ENCODE peak calls at places on chromosomes 7 and 10, in five cellular contexts. One of them, this sample, is unnamed.

GRCh38 chr10:46558411-46559185 is 2.1 kb upstream of the GPRIN2 start:
- DNase-seq in CD4-positive, alpha-beta T cell: no peak
- DNase-seq in lower lobe of right lung: peak
- DNase-seq in prostate gland: peak
- DNase-seq in heart left ventricle: no peak
- DNase-seq in this sample: no peak

GRCh38 chr7:151271699-151272355 is 23.3 kb upstream of the SMARCD3 start:
- DNase-seq in heart left ventricle: no peak
- DNase-seq in prostate gland: peak
- DNase-seq in CD4-positive, alpha-beta T cell: no peak
- DNase-seq in lower lobe of right lung: peak
- DNase-seq in this sample: peak

GRCh38 chr10:93086289-93086688 is 12.6 kb downstream of the CYP26A1 start:
- DNase-seq in CD4-positive, alpha-beta T cell: no peak
- DNase-seq in prostate gland: no peak
- DNase-seq in heart left ventricle: no peak
- DNase-seq in lower lobe of right lung: no peak
- DNase-seq in this sample: no peak

GRCh38 chr7:101960323-101960722 is 142.9 kb downstream of the CUX1 start:
- DNase-seq in lower lobe of right lung: no peak
- DNase-seq in CD4-positive, alpha-beta T cell: no peak
- DNase-seq in prostate gland: no peak
- DNase-seq in heart left ventricle: no peak
- DNase-seq in this sample: no peak

GRCh38 chr7:149662591-149663095 is 110.7 kb downstream of the ZNF467 start:
- DNase-seq in prostate gland: peak
- DNase-seq in CD4-positive, alpha-beta T cell: peak
- DNase-seq in heart left ventricle: peak
- DNase-seq in lower lobe of right lung: peak
- DNase-seq in this sample: peak

GRCh38 chr7:66188645-66189044 is 16.5 kb upstream of the TPST1 start:
- DNase-seq in heart left ventricle: no peak
- DNase-seq in prostate gland: no peak
- DNase-seq in lower lobe of right lung: no peak
- DNase-seq in CD4-positive, alpha-beta T cell: no peak
- DNase-seq in this sample: no peak

GRCh38 chr7:16644987-16645592 is 464 bp downstream of the ANKMY2 start:
- DNase-seq in CD4-positive, alpha-beta T cell: peak
- DNase-seq in prostate gland: peak
- DNase-seq in lower lobe of right lung: peak
- DNase-seq in heart left ventricle: peak
- DNase-seq in this sample: peak

GRCh38 chr7:53500076-53500475 is 464.6 kb downstream of the POM121L12 start:
- DNase-seq in CD4-positive, alpha-beta T cell: no peak
- DNase-seq in lower lobe of right lung: no peak
- DNase-seq in heart left ventricle: no peak
- DNase-seq in prostate gland: no peak
- DNase-seq in this sample: no peak

GRCh38 chr10:122829454-122829853 is 16.2 kb downstream of the CUZD1 start:
- DNase-seq in heart left ventricle: no peak
- DNase-seq in lower lobe of right lung: no peak
- DNase-seq in prostate gland: no peak
- DNase-seq in CD4-positive, alpha-beta T cell: no peak
- DNase-seq in this sample: no peak

GRCh38 chr7:16669581-16669980 is 23.6 kb downstream of the BZW2 start:
- DNase-seq in prostate gland: no peak
- DNase-seq in heart left ventricle: no peak
- DNase-seq in lower lobe of right lung: no peak
- DNase-seq in CD4-positive, alpha-beta T cell: no peak
- DNase-seq in this sample: no peak

GRCh38 chr10:102408728-102409603 is 9.6 kb downstream of the PSD start:
- DNase-seq in CD4-positive, alpha-beta T cell: peak
- DNase-seq in lower lobe of right lung: peak
- DNase-seq in prostate gland: no peak
- DNase-seq in heart left ventricle: no peak
- DNase-seq in this sample: peak

GRCh38 chr10:66564341-66564740 is 361.5 kb upstream of the LRRTM3 start:
- DNase-seq in prostate gland: no peak
- DNase-seq in CD4-positive, alpha-beta T cell: no peak
- DNase-seq in lower lobe of right lung: no peak
- DNase-seq in heart left ventricle: no peak
- DNase-seq in this sample: no peak

GRCh38 chr10:68171539-68172080 is 60.3 kb downstream of the ATOH7 start:
- DNase-seq in lower lobe of right lung: no peak
- DNase-seq in CD4-positive, alpha-beta T cell: no peak
- DNase-seq in heart left ventricle: no peak
- DNase-seq in prostate gland: no peak
- DNase-seq in this sample: no peak

GRCh38 chr10:113626809-113627370 is 37.0 kb downstream of the NRAP start:
- DNase-seq in heart left ventricle: peak
- DNase-seq in prostate gland: no peak
- DNase-seq in CD4-positive, alpha-beta T cell: no peak
- DNase-seq in lower lobe of right lung: no peak
- DNase-seq in this sample: no peak

GRCh38 chr7:101164071-101164840 is 1.1 kb downstream of the VGF start:
- DNase-seq in lower lobe of right lung: no peak
- DNase-seq in CD4-positive, alpha-beta T cell: no peak
- DNase-seq in prostate gland: no peak
- DNase-seq in heart left ventricle: no peak
- DNase-seq in this sample: no peak

GRCh38 chr7:157211710-157212109 is 73.0 kb downstream of the UBE3C start:
- DNase-seq in CD4-positive, alpha-beta T cell: no peak
- DNase-seq in heart left ventricle: no peak
- DNase-seq in lower lobe of right lung: no peak
- DNase-seq in prostate gland: no peak
- DNase-seq in this sample: no peak

GRCh38 chr7:22354462-22354861 is 2.5 kb downstream of the RAPGEF5 start:
- DNase-seq in prostate gland: no peak
- DNase-seq in CD4-positive, alpha-beta T cell: no peak
- DNase-seq in heart left ventricle: no peak
- DNase-seq in lower lobe of right lung: no peak
- DNase-seq in this sample: no peak

GRCh38 chr10:121595806-121596667 is 2.2 kb downstream of the FGFR2 start:
- DNase-seq in lower lobe of right lung: no peak
- DNase-seq in prostate gland: peak
- DNase-seq in heart left ventricle: no peak
- DNase-seq in CD4-positive, alpha-beta T cell: no peak
- DNase-seq in this sample: peak

GRCh38 chr10:61456095-61456789 is 3.1 kb upstream of the TMEM26 start:
- DNase-seq in prostate gland: no peak
- DNase-seq in heart left ventricle: no peak
- DNase-seq in lower lobe of right lung: no peak
- DNase-seq in CD4-positive, alpha-beta T cell: no peak
- DNase-seq in this sample: no peak

GRCh38 chr10:114550756-114551290 is 107.3 kb downstream of the ABLIM1 start:
- DNase-seq in prostate gland: no peak
- DNase-seq in CD4-positive, alpha-beta T cell: no peak
- DNase-seq in lower lobe of right lung: no peak
- DNase-seq in heart left ventricle: no peak
- DNase-seq in this sample: no peak

GRCh38 chr7:51847461-51848134 is 531.0 kb upstream of the COBL start:
- DNase-seq in prostate gland: no peak
- DNase-seq in heart left ventricle: no peak
- DNase-seq in CD4-positive, alpha-beta T cell: no peak
- DNase-seq in lower lobe of right lung: no peak
- DNase-seq in this sample: no peak

GRCh38 chr10:73439605-73440298 is 6.4 kb upstream of the MSS51 start:
- DNase-seq in heart left ventricle: no peak
- DNase-seq in lower lobe of right lung: no peak
- DNase-seq in prostate gland: no peak
- DNase-seq in CD4-positive, alpha-beta T cell: no peak
- DNase-seq in this sample: no peak

GRCh38 chr10:6202684-6203330 is at the start of gene PFKFB3:
- DNase-seq in lower lobe of right lung: peak
- DNase-seq in prostate gland: peak
- DNase-seq in CD4-positive, alpha-beta T cell: peak
- DNase-seq in heart left ventricle: peak
- DNase-seq in this sample: peak

GRCh38 chr10:126798649-126799048 is 106.6 kb upstream of the DOCK1 start:
- DNase-seq in CD4-positive, alpha-beta T cell: no peak
- DNase-seq in heart left ventricle: no peak
- DNase-seq in lower lobe of right lung: no peak
- DNase-seq in prostate gland: no peak
- DNase-seq in this sample: no peak

GRCh38 chr7:143360788-143361551 is 1.5 kb downstream of the FAM131B start:
- DNase-seq in prostate gland: no peak
- DNase-seq in lower lobe of right lung: no peak
- DNase-seq in CD4-positive, alpha-beta T cell: no peak
- DNase-seq in heart left ventricle: no peak
- DNase-seq in this sample: no peak

GRCh38 chr7:83173664-83174063 is 11.0 kb upstream of the PCLO start:
- DNase-seq in heart left ventricle: no peak
- DNase-seq in lower lobe of right lung: no peak
- DNase-seq in CD4-positive, alpha-beta T cell: no peak
- DNase-seq in prostate gland: no peak
- DNase-seq in this sample: no peak
- H3K27ac ChIP-seq in heart left ventricle: no peak
- H3K27ac ChIP-seq in lower lobe of right lung: no peak
- H3K27ac ChIP-seq in CD4-positive, alpha-beta T cell: no peak
- H3K27ac ChIP-seq in prostate gland: no peak
- H3K27ac ChIP-seq in this sample: no peak

DNA sequence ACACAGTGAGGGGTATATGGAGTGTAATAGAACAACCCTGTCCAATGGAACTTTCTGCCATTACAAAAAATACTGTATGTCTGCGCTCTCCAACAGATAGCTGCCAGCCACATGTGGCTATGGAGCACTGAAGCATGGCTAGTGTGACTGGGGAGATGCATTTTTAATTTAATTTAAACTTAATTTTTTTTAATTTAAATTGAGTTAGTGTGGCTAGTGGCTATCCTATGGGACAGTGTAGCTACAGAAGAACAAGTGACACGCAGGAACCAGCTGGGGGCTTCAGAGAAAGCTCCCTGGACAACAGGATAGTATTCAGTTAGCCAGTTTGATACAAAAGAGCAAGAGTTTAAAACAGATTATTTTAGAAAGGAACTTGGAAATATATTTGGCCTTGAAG is 408.0 kb downstream of the THSD7A start:
- DNase-seq in prostate gland: no peak
- DNase-seq in lower lobe of right lung: no peak
- DNase-seq in CD4-positive, alpha-beta T cell: no peak
- DNase-seq in heart left ventricle: no peak
- DNase-seq in this sample: no peak
- H3K27ac ChIP-seq in prostate gland: no peak
- H3K27ac ChIP-seq in lower lobe of right lung: no peak
- H3K27ac ChIP-seq in CD4-positive, alpha-beta T cell: no peak
- H3K27ac ChIP-seq in heart left ventricle: no peak
- H3K27ac ChIP-seq in this sample: no peak

GRCh38 chr10:70576803-70577517 is 25.6 kb downstream of the PRF1 start:
- DNase-seq in lower lobe of right lung: no peak
- DNase-seq in prostate gland: no peak
- DNase-seq in CD4-positive, alpha-beta T cell: no peak
- DNase-seq in heart left ventricle: no peak
- DNase-seq in this sample: no peak
- H3K27ac ChIP-seq in lower lobe of right lung: peak
- H3K27ac ChIP-seq in prostate gland: no peak
- H3K27ac ChIP-seq in CD4-positive, alpha-beta T cell: no peak
- H3K27ac ChIP-seq in heart left ventricle: no peak
- H3K27ac ChIP-seq in this sample: no peak

DNA sequence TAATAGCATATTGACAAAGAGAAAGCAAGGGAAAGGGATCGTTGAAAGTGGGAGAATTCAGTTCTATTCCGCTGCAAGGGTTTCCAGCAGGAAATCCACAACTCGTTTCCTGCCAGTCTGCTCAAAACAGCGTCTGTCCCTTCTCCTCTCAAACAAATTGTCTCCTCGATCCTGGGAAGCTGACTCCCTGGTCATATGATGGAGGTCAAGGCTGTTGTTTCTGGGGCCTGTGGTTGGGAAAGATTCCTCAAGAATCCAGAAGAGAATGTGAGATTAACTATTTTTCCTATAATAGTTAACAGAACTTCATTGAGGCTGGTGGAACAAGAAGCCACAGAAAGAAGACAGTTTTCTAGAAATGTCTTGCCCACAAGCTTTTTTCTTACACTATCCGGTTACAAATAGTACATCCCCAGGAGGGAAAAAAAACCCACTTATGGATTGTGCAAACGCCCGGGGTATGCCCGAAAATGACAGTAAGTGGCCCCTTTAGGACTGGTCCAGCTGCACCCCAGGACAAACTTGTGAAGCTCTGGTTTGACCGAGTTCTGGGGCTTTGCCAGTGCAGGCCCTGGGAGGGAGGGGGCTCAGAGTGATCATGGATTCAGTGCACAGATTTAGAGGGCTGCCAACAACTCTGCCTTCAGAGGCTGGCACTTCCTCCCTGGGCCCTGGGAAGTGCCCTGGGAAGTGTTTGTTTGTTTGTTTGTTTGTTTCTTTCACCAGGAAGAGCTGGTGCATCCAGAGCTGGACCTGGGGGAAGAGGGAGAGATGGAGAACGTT is 49.4 kb upstream of the CTBP2 start:
- DNase-seq in lower lobe of right lung: no peak
- DNase-seq in CD4-positive, alpha-beta T cell: no peak
- DNase-seq in prostate gland: no peak
- DNase-seq in heart left ventricle: no peak
- DNase-seq in this sample: peak
- H3K27ac ChIP-seq in lower lobe of right lung: peak
- H3K27ac ChIP-seq in CD4-positive, alpha-beta T cell: no peak
- H3K27ac ChIP-seq in prostate gland: no peak
- H3K27ac ChIP-seq in heart left ventricle: no peak
- H3K27ac ChIP-seq in this sample: no peak

GRCh38 chr10:3775671-3776551 is 9.1 kb downstream of the KLF6 start:
- DNase-seq in lower lobe of right lung: no peak
- DNase-seq in prostate gland: no peak
- DNase-seq in CD4-positive, alpha-beta T cell: no peak
- DNase-seq in heart left ventricle: no peak
- DNase-seq in this sample: no peak
- H3K27ac ChIP-seq in lower lobe of right lung: peak
- H3K27ac ChIP-seq in prostate gland: peak
- H3K27ac ChIP-seq in CD4-positive, alpha-beta T cell: peak
- H3K27ac ChIP-seq in heart left ventricle: peak
- H3K27ac ChIP-seq in this sample: peak

GRCh38 chr10:128377988-128378387 is 251.8 kb upstream of the MKI67 start:
- DNase-seq in prostate gland: no peak
- DNase-seq in lower lobe of right lung: no peak
- DNase-seq in heart left ventricle: no peak
- DNase-seq in CD4-positive, alpha-beta T cell: no peak
- DNase-seq in this sample: no peak
- H3K27ac ChIP-seq in prostate gland: no peak
- H3K27ac ChIP-seq in lower lobe of right lung: no peak
- H3K27ac ChIP-seq in heart left ventricle: no peak
- H3K27ac ChIP-seq in CD4-positive, alpha-beta T cell: no peak
- H3K27ac ChIP-seq in this sample: no peak

This sample was measured in substantia nigra.